ENCODE peak calls at places on chromosomes 1 and 21, in seven cellular contexts. U is spleen, C is SJSA1, W is IMR-90, R is Peyer's patch, O is right lobe of liver, B is cardiac muscle cell. Y is an unnamed sample.

GRCh38 chr1:240860023-240860422 is 248.1 kb upstream of the GREM2 start:
- DNase-seq in U (no peak), C (no peak), W (no peak), R (no peak), O (no peak), B (no peak), Y (no peak)

GRCh38 chr1:208950206-208950605 is 633.3 kb upstream of the CAMK1G start:
- DNase-seq in U (no peak), C (no peak), W (no peak), R (no peak), O (no peak), B (no peak), Y (no peak)

GRCh38 chr1:218451415-218451814 is 106.3 kb downstream of the TGFB2 start:
- DNase-seq in U (no peak), C (no peak), W (no peak), R (no peak), O (no peak), B (no peak), Y (no peak)

GRCh38 chr1:168035345-168035744 is 98.5 kb upstream of the MPC2 start:
- DNase-seq in U (no peak), C (no peak), W (no peak), R (no peak), O (no peak), B (no peak), Y (no peak)

GRCh38 chr21:25934130-25934529 is 199.4 kb downstream of the GABPA start:
- DNase-seq in U (no peak), C (no peak), W (peak), R (no peak), O (no peak), B (no peak), Y (no peak)

GRCh38 chr1:155424091-155424490 is 103.4 kb downstream of the RUSC1 start:
- DNase-seq in U (no peak), C (no peak), W (no peak), R (no peak), O (no peak), B (no peak), Y (no peak)

GRCh38 chr1:174965006-174965971 is 34.5 kb upstream of the CACYBP start:
- DNase-seq in U (no peak), C (no peak), W (peak), R (peak), O (no peak), B (no peak), Y (no peak)

GRCh38 chr1:37255111-37255795 is 219.1 kb upstream of the ZC3H12A start:
- DNase-seq in U (no peak), C (no peak), W (no peak), R (no peak), O (no peak), B (peak), Y (peak)

GRCh38 chr21:39647476-39647875 is 34.7 kb downstream of the B3GALT5 start:
- DNase-seq in U (no peak), C (peak), W (peak), R (no peak), O (no peak), B (no peak), Y (no peak)

GRCh38 chr21:45011911-45012660 is 62.3 kb upstream of the ADARB1 start:
- DNase-seq in U (peak), C (peak), W (peak), R (no peak), O (peak), B (peak), Y (no peak)

GRCh38 chr21:36479415-36480402 is at the start of gene CLDN14:
- DNase-seq in U (peak), C (no peak), W (peak), R (no peak), O (peak), B (no peak), Y (no peak)
- H3K27ac ChIP-seq in U (no peak), C (peak), W (no peak), R (no peak), O (peak), B (no peak), Y (no peak)

DNA sequence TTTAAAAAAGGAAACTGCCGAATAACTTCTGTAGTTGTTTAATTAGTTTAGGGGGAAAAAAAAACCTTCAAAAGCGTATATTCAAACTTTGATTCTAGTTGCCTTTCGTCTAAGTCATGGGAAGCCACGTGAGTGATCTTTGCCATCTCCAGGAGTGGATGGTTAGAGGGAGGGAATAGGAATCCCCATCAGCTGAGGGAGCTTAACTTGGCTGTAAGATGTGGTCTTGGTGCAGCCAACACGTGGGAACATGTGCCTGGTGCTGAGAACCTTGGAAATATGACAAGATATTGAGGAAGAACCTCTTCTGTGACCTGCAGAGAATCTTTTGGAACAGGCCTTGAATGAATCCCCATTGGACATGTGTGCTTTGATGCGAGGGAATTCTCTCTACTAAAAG is 1.7 kb downstream of the BACE2 start:
- DNase-seq in U (no peak), C (no peak), W (no peak), R (no peak), O (no peak), B (no peak), Y (no peak)
- H3K4me3 ChIP-seq in U (peak), C (no peak), W (no peak), R (no peak), O (no peak), B (no peak), Y (no peak)

DNA sequence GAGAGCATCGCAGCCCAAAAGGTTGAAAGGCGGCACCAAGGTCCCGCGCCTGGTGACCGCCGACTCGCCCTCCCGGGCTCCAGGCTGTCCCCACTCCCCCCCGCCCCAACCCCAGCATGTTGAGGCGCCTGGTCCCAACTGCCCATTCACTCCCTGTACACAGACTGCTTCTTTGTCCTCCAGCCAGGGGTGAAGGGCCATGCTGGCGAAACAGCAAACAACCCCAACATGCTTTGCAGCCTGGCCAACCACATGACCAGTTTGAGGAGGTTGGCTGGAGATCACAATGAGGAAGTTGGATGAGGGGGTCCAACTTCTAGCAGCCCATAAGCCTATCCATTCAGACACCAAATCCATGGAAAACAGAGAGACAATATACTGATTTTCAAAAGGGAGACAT is 13.5 kb downstream of the PDE9A start:
- DNase-seq in U (no peak), C (no peak), W (no peak), R (no peak), O (no peak), B (no peak), Y (peak)
- H3K27ac ChIP-seq in U (peak), C (no peak), W (no peak), R (no peak), O (no peak), B (no peak), Y (peak)

DNA sequence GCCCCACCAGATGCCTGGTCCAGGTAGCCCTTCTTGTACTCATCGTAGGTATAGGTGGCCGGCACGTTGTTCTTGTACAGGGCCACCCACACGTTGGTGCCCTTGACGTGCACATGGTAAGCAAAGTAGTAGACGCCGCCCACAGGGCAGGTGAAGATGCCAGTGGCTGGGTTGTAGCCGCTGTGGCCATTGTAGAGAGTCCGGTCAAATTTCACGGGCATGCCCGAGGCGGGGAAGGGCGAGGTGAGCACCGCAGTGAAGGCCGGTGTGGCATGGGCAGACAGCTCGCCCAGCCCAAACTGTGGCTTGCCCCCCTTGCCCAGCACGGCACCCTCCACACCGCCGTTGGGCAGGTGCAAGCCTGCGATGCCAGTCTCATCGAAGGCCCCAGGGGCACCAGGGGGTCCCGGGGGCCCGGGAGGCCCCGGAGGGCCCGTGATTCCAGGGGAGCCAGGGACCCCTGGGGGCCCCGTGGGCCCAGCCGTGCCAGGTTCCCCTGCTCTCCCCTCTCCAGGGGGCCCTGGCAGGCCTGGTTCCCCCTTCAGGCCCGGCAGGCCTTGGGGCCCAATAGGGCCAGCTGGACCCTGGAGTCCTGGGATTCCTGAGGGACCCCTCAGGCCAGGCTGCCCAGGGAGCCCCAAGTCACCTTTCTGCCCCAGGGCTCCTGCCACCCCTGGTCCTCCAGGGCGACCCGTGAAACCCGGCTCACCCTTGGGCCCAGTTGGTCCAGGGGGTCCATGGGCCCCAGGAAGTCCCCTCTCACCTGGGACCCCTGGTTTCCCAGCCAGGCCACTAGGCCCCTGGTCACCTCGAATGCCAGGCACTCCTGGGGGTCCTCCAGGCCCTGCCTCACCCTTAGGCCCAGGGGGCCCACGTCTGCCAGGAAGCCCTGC is 9.2 kb downstream of the ADPRS start:
- DNase-seq in U (no peak), C (no peak), W (no peak), R (no peak), O (no peak), B (no peak), Y (no peak)
- H3K4me3 ChIP-seq in U (no peak), C (no peak), W (no peak), R (no peak), O (no peak), B (no peak), Y (no peak)

GRCh38 chr1:89022167-89022959 is at the start of gene GBP3:
- DNase-seq in U (no peak), C (no peak), W (peak), R (no peak), O (no peak), B (no peak), Y (no peak)
- H3K27ac ChIP-seq in U (peak), C (peak), W (peak), R (peak), O (peak), B (peak), Y (peak)

GRCh38 chr1:78491311-78492071 is 717 bp downstream of the PTGFR start:
- DNase-seq in U (no peak), C (peak), W (peak), R (no peak), O (peak), B (peak), Y (no peak)
- H3K4me3 ChIP-seq in U (peak), C (peak), W (peak), R (peak), O (peak), B (peak), Y (peak)